ENCODE peak calls at places on chromosome X, in six cellular contexts. X is heart right ventricle, M is sigmoid colon, B is endothelial cell of umbilical vein, H is tibial artery, C is cardiac muscle cell. F is an unnamed sample.
A peak's percentile ranks its signal among the peaks of the same experiment; 100 is the strongest.

GRCh38 chrX:69503835-69504625 is at the start of gene NALF2:
- DNase-seq in X (peak; percentile 44), M (peak; percentile 70), B (peak; percentile 42), H (no peak), C (peak; percentile 81), F (no peak)

GRCh38 chrX:19361701-19362100 is 18.0 kb downstream of the PDHA1 start:
- DNase-seq in X (no peak), M (no peak), B (no peak), H (no peak), C (no peak), F (no peak)

GRCh38 chrX:103398321-103398937 is 22.1 kb downstream of the BEX3 start:
- DNase-seq in X (no peak), M (no peak), B (peak; percentile 73), H (no peak), C (no peak), F (no peak)

GRCh38 chrX:15750611-15751159 is 12.6 kb downstream of the CA5B start:
- DNase-seq in X (no peak), M (no peak), B (no peak), H (no peak), C (no peak), F (no peak)

GRCh38 chrX:107729558-107730297 is 45.9 kb downstream of the TSC22D3 start:
- DNase-seq in X (peak; percentile 63), M (no peak), B (no peak), H (peak; percentile 79), C (peak; percentile 95), F (no peak)

GRCh38 chrX:138745215-138745614 is 33.7 kb upstream of the FGF13 start:
- DNase-seq in X (peak; percentile 9), M (no peak), B (peak; percentile 17), H (no peak), C (peak; percentile 75), F (no peak)

GRCh38 chrX:65591206-65591605 is 56.6 kb upstream of the LAS1L start:
- DNase-seq in X (no peak), M (no peak), B (no peak), H (no peak), C (no peak), F (no peak)

GRCh38 chrX:113741744-113742143 is 842.1 kb upstream of the HTR2C start:
- DNase-seq in X (no peak), M (no peak), B (peak; percentile 52), H (no peak), C (peak; percentile 50), F (no peak)

GRCh38 chrX:3743821-3744439 is 30.5 kb upstream of the PRKX start:
- DNase-seq in X (no peak), M (no peak), B (no peak), H (no peak), C (no peak), F (no peak)

GRCh38 chrX:19660604-19661003 is 145.3 kb upstream of the MAP3K15 start:
- DNase-seq in X (no peak), M (no peak), B (no peak), H (no peak), C (no peak), F (no peak)

GRCh38 chrX:80808854-80809493 is 703 bp downstream of the BRWD3 start:
- DNase-seq in X (peak; percentile 6), M (peak; percentile 70), B (peak; percentile 13), H (peak; percentile 64), C (peak; percentile 10), F (no peak)

GRCh38 chrX:103845165-103845653 is 13.2 kb upstream of the RAB9B start:
- DNase-seq in X (peak; percentile 37), M (peak; percentile 76), B (peak; percentile 78), H (peak; percentile 74), C (peak; percentile 71), F (peak; percentile 81)

GRCh38 chrX:15143050-15143824 is 126.6 kb downstream of the ASB9 start:
- DNase-seq in X (peak; percentile 15), M (no peak), B (peak; percentile 18), H (no peak), C (peak; percentile 61), F (no peak)

GRCh38 chrX:14497184-14497666 is 32.1 kb upstream of the GLRA2 start:
- DNase-seq in X (no peak), M (no peak), B (no peak), H (no peak), C (no peak), F (no peak)

GRCh38 chrX:124497386-124497785 is 151.0 kb downstream of the SH2D1A start:
- DNase-seq in X (no peak), M (no peak), B (no peak), H (no peak), C (no peak), F (no peak)

GRCh38 chrX:81237516-81237915 is 35.6 kb downstream of the SH3BGRL start:
- DNase-seq in X (no peak), M (no peak), B (no peak), H (no peak), C (no peak), F (no peak)

GRCh38 chrX:13937370-13938052 is 92.2 kb downstream of the GEMIN8 start:
- DNase-seq in X (peak; percentile 2), M (no peak), B (no peak), H (peak; percentile 60), C (peak; percentile 69), F (no peak)

GRCh38 chrX:7515681-7516413 is 327.1 kb upstream of the VCX start:
- DNase-seq in X (no peak), M (no peak), B (no peak), H (no peak), C (no peak), F (no peak)

GRCh38 chrX:1400731-1401471 is 9.0 kb upstream of the SLC25A6 start:
- DNase-seq in X (no peak), M (peak; percentile 48), B (no peak), H (peak; percentile 59), C (no peak), F (no peak)

GRCh38 chrX:43573441-43574015 is 82.6 kb upstream of the MAOA start:
- DNase-seq in X (no peak), M (no peak), B (peak; percentile 6), H (no peak), C (no peak), F (no peak)

GRCh38 chrX:107565916-107566602 is 62.3 kb upstream of the PRPS1 start:
- DNase-seq in X (no peak), M (no peak), B (peak; percentile 52), H (no peak), C (peak; percentile 82), F (no peak)

GRCh38 chrX:30504309-30504708 is 73.3 kb downstream of the TASL start:
- DNase-seq in X (no peak), M (no peak), B (peak; percentile 46), H (no peak), C (peak; percentile 54), F (no peak)

DNA sequence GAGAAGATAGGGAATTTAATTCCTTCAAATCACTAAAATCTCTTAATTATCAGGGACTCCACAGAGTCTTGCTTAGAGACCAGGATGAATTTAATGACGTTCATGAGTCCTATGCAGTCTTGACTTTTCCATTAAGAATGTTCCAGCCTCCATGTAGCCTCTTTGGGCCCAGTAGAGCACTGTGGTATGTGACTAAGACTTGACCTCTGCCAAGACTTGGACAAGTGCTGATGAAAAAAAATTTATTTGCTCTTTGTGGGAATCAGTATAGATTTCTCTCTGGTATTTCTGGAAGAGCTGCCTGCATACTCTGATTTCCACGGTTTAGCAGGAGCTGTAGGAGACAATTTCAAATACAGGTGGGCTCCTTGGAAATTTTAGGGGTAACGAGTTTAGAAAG is 40.6 kb downstream of the CHRDL1 start:
- DNase-seq in X (no peak), M (no peak), B (no peak), H (no peak), C (no peak), F (no peak)
- H3K27ac ChIP-seq in X (no peak overlapping the region), M (no peak overlapping the region), B (no peak overlapping the region), H (no peak overlapping the region), C (no peak overlapping the region), F (no peak overlapping the region)

DNA sequence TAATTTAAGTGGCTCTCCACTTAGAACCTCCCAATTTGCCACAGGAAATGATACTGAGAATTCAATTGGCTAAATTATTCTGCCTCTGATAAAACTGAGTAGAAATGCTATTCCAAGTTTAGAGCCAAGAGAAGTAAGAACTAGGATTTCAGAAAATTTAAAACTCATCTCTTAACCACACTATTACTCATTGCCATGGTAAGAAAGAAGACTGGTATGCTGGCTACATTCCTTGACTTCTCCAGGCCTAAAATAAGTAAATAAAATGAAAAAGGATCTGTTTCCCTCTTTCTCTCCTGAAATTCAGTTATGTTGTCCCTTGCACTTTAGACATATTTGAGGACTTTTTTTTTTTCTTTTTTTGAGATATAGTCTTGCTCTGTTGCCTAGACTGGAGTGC is 23.3 kb downstream of the ZNF280C start:
- DNase-seq in X (no peak), M (no peak), B (no peak), H (no peak), C (no peak), F (no peak)
- H3K4me1 ChIP-seq in X (no peaks in the 10 kb centered on the region), M (no peaks in the 10 kb centered on the region), B (no peaks in the 10 kb centered on the region), H (no peaks in the 10 kb centered on the region), C (no peaks in the 10 kb centered on the region), F (no peaks in the 10 kb centered on the region)

GRCh38 chrX:16855363-16856075 is 14.6 kb downstream of the RBBP7 start:
- DNase-seq in X (no peak), M (no peak), B (no peak), H (no peak), C (no peak), F (no peak)

GRCh38 chrX:16851421-16851820 is 18.7 kb downstream of the RBBP7 start:
- DNase-seq in X (no peak), M (no peak), B (no peak), H (no peak), C (no peak), F (no peak)

GRCh38 chrX:16853537-16853936 is 16.6 kb downstream of the RBBP7 start:
- DNase-seq in X (no peak), M (no peak), B (no peak), H (no peak), C (no peak), F (no peak)

GRCh38 chrX:16851827-16852226 is 18.3 kb downstream of the RBBP7 start:
- DNase-seq in X (no peak), M (no peak), B (no peak), H (no peak), C (no peak), F (no peak)

DNA sequence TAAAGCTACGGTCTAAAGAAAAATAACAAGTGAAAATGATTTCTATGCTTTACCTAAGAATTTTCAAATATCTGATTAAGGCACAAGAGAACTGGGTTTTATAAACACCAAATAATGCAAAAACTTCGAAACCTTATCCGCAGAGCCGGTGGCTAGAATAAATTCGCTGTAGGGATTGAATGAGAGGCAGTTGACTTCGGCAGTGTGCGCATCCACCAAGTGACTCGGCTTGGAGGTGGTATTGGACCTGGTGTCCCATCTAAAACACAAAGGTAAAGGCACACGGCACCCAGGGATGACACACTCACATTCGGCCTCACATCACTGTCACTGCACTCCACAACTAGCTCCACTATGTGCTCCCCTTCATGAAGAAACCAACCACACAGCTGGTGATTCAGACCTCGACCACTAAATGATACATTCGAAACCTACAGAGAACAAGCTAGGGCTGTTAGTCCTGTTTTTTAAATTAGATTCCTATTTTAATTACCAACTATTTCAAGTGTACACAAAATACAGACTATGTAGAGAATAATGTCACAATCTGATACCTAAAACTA is 17.5 kb downstream of the RBBP7 start:
- DNase-seq in X (no peak), M (no peak), B (no peak), H (no peak), C (no peak), F (no peak)
- H3K36me3 ChIP-seq in X (peaks cover 93% of the 10 kb centered on the region), M (peaks cover 4% of the 10 kb centered on the region), B (no peaks in the 10 kb centered on the region), H (peaks cover 54% of the 10 kb centered on the region), C (peaks cover 81% of the 10 kb centered on the region), F (peaks cover 63% of the 10 kb centered on the region)

DNA sequence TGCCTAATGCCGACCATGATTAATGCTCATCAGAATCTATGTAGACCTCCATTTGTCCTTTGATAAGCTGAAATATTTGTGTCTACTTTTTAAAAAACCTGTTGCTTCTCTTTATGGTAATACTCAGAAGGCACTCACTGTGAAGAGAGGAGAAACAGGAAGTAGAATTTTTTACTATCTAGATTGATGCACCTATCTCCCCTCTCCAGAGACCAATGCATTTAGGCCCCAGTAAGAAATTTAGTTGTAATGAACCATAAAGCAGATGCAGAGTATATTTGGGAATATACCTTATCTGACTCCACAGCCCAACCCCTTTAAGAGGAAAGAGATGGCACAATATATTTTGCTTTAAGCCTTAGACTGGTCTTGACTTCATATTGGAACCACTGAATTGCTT is 11.1 kb downstream of the TBL1X start:
- DNase-seq in X (no peak), M (no peak), B (no peak), H (no peak), C (no peak), F (no peak)
- H3K27ac ChIP-seq in X (no peak overlapping the region), M (no peak overlapping the region), B (no peak overlapping the region), H (no peak overlapping the region), C (peak overlapping the region; percentile 39), F (no peak overlapping the region)

F was measured in ascending aorta.